ENCODE peak calls at places on chromosomes 7 and 10, in five cellular contexts. N is stomach, X is mammary epithelial cell, E is brain microvascular endothelial cell, J is Peyer's patch. T is an unnamed sample.

GRCh38 chr10:46104071-46104585 is 58.1 kb upstream of the MSMB start:
- DNase-seq in J (no peak), N (no peak), X (no peak), E (no peak), T (no peak)

GRCh38 chr7:123624527-123625183 is 23.0 kb downstream of the ASB15 start:
- DNase-seq in X (peak; percentile 6), J (peak; percentile 62), N (peak; percentile 66), E (no peak), T (no peak)

GRCh38 chr7:1562611-1563051 is 6.6 kb upstream of the TMEM184A start:
- DNase-seq in J (no peak), N (no peak), E (no peak), X (no peak), T (no peak)

GRCh38 chr10:112536663-112537062 is 89.6 kb downstream of the VTI1A start:
- DNase-seq in X (no peak), E (no peak), N (no peak), J (no peak), T (no peak)

GRCh38 chr7:18995811-18996400 is 121.5 kb downstream of the TWIST1 start:
- DNase-seq in N (no peak), J (no peak), X (no peak), E (no peak), T (no peak)

GRCh38 chr10:6146921-6147320 is 55.8 kb upstream of the PFKFB3 start:
- DNase-seq in N (no peak), E (no peak), J (no peak), X (no peak), T (no peak)

GRCh38 chr7:132240262-132240661 is 336.0 kb downstream of the PLXNA4 start:
- DNase-seq in N (no peak), E (no peak), X (no peak), J (no peak), T (no peak)

GRCh38 chr10:14578060-14578952 is 196.4 kb downstream of the FAM107B start:
- DNase-seq in E (peak; percentile 90), X (no peak), N (peak; percentile 56), J (no peak), T (no peak)

GRCh38 chr10:77348082-77348481 is 289.5 kb downstream of the KCNMA1 start:
- DNase-seq in X (no peak), E (no peak), J (no peak), N (no peak), T (no peak)

GRCh38 chr10:43775379-43775778 is 126.7 kb upstream of the ZNF32 start:
- DNase-seq in E (no peak), J (no peak), X (no peak), N (no peak), T (no peak)

GRCh38 chr7:117308891-117309290 is 14.0 kb downstream of the WNT2 start:
- DNase-seq in J (no peak), X (no peak), E (no peak), N (no peak), T (no peak)

GRCh38 chr10:42985436-42986316 is 91.2 kb upstream of the RET start:
- DNase-seq in E (no peak), X (no peak), N (peak; percentile 21), J (no peak), T (no peak)

GRCh38 chr7:146123715-146124114 is 7.1 kb downstream of the CNTNAP2 start:
- DNase-seq in E (no peak), J (no peak), X (no peak), N (no peak), T (no peak)

GRCh38 chr10:131109746-131110145 is 201.8 kb downstream of the TCERG1L start:
- DNase-seq in J (no peak), N (no peak), X (no peak), E (no peak), T (no peak)

GRCh38 chr10:5843814-5844705 is 30.8 kb upstream of the GDI2 start:
- DNase-seq in E (no peak), J (no peak), X (no peak), N (no peak), T (no peak)

GRCh38 chr10:103168436-103168835 is 24.6 kb downstream of the NT5C2 start:
- DNase-seq in N (no peak), X (peak; percentile 85), E (peak; percentile 54), J (no peak), T (no peak)

GRCh38 chr10:123685260-123685659 is 19.1 kb downstream of the GPR26 start:
- DNase-seq in X (no peak), J (no peak), E (no peak), N (no peak), T (no peak)

GRCh38 chr7:7317850-7318249 is 135.5 kb downstream of the C1GALT1 start:
- DNase-seq in N (no peak), X (no peak), J (no peak), E (no peak), T (no peak)

GRCh38 chr10:112984756-112985155 is 34.7 kb downstream of the TCF7L2 start:
- DNase-seq in N (no peak), E (no peak), J (no peak), X (no peak), T (no peak)

GRCh38 chr10:23362879-23363787 is 18.5 kb upstream of the C10orf67 start:
- DNase-seq in J (no peak), N (no peak), X (no peak), E (no peak), T (no peak)

GRCh38 chr10:24209946-24210491 is 1.1 kb downstream of the KIAA1217 start:
- DNase-seq in X (peak; percentile 91), E (peak; percentile 52), N (no peak), J (no peak), T (no peak)

GRCh38 chr7:24829787-24830186 is 72.5 kb upstream of the GSDME start:
- DNase-seq in N (no peak), J (no peak), E (peak; percentile 60), X (peak; percentile 89), T (no peak)

GRCh38 chr10:6204341-6205191 is 1.8 kb downstream of the PFKFB3 start:
- DNase-seq in X (peak; percentile 91), E (peak; percentile 65), J (no peak), N (peak; percentile 73), T (no peak)

GRCh38 chr7:110721395-110721794 is 369.5 kb upstream of the LRRN3 start:
- DNase-seq in J (no peak), N (no peak), E (no peak), X (no peak), T (no peak)

GRCh38 chr7:4268040-4268965 is 413.8 kb upstream of the FOXK1 start:
- DNase-seq in E (no peak), X (no peak), J (no peak), N (no peak), T (no peak)

GRCh38 chr10:37490266-37490665 is 364.9 kb downstream of the ANKRD30A start:
- DNase-seq in E (no peak), X (no peak), N (no peak), J (no peak), T (no peak)

GRCh38 chr7:23105086-23105643 is 420 bp upstream of the KLHL7 start:
- DNase-seq in N (no peak), X (no peak), J (no peak), E (no peak), T (no peak)
- H3K4me3 ChIP-seq in N (peak overlapping the region; percentile 94), X (peak overlapping the region; percentile 99), J (peak overlapping the region; percentile 72), E (peak overlapping the region; percentile 89), T (peak overlapping the region; percentile 88)

DNA sequence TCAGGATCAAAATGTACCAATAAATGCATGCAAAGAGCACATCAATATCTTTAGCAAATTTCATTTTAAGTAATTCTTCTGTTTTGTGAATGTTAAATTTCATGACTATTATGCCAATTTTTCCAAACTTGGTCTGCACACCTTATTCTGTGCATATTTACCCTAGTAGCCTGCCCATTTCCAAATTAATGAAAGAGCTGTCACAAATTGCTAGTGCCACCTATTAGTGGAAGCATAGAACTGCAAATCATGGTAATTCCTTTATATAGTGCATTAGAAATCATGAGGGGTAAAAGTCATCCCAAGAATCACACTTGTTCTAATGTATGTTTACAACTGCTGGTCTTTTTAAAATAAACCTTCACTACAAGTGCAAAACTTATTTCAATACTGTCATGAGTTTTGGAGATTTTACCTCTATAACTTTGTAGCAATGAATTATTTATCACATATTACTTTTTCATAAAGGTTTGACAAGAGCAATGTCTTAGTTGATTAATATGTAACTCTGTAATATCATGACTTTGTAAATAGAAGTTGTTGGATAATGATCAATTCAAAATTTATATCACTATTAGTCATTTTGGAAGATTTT is 5.7 kb downstream of the SEMA3A start:
- DNase-seq in E (no peak), X (no peak), J (no peak), N (no peak), T (no peak)
- TF ChIP-seq CTCF in E (peak; percentile 49), X (peak; percentile 46), J (peak; percentile 15), N (no peak), T (peak; percentile 44)

GRCh38 chr10:18334116-18334867 is 194.1 kb downstream of the CACNB2 start:
- DNase-seq in E (no peak), X (no peak), J (no peak), N (no peak), T (no peak)
- H3K4me3 ChIP-seq in E (no peak overlapping the region), X (no peak overlapping the region), J (no peak overlapping the region), N (no peak overlapping the region), T (no peak overlapping the region)

GRCh38 chr7:79502151-79502550 is 48.7 kb upstream of the MAGI2 start:
- DNase-seq in J (no peak), N (no peak), X (no peak), E (no peak), T (no peak)
- TF ChIP-seq CTCF in J (peak; percentile 48), N (no peak), X (peak; percentile 59), E (peak; percentile 19), T (peak; percentile 13)

DNA sequence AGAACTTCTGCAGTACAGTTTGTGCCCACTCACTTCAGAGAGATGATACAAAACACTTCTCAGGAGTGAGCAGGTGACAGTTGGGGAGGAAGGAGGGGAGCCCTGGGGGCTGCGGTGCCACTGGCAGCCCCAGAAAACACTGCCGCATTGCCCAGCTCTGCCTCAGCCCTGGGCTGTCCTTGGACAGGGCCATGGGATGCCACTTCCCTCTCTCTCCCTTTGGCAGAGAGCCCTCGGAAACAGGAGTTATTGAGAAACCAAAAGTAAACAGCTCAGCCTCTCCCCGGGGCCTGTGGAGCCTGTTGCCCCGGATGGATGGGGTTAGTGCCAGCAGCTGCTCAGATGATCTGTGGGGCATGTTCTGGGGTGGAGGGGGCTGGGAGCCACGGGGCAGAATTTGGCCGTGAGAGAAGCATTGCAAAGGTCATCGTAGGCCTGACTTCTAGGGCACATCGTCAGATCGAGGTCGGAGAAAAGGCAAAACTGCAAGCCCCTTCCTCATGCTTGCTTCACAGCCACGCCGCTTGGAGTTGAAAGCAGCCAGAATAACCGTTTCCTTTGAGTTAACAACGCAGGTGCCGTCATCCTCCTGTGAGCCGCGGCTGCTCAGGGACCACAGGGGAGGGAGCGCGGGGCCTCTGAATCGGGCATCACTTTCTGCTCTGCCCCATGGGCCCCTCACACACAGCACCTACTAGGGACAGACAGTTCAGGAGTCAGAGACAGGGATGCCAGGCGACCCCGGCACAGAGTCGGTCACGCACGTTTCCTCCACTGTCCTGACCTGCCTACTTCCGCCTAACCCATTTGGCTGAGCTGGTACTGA is 256.4 kb downstream of the CAMK1D start:
- DNase-seq in X (peak; percentile 32), N (peak; percentile 80), J (peak; percentile 78), E (peak; percentile 34), T (no peak)
- H3K4me3 ChIP-seq in X (no peak overlapping the region), N (peak overlapping the region; percentile 39), J (peak overlapping the region; percentile 37), E (no peak overlapping the region), T (no peak overlapping the region)

DNA sequence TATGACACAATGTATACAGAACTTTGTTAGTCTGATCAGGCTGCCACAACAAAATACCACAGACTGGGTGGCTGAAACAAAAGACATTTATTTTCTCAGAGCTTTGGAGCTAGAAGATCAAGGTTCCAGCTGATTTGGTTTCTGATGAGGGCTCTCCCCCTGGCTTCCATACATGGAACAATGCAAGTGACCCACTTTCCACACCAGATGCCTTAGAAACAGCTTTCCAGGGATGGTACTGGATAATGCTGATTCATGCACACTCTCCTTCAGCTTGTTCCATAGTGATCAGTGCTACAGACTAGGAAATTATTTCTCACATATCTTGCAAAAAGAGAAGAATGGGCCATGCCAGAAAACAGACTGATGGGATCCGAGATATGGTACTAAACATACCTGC is 1274.9 kb upstream of the SORCS1 start:
- DNase-seq in N (no peak), J (no peak), X (no peak), E (no peak), T (no peak)
- TF ChIP-seq CTCF in N (no peak), J (no peak), X (no peak), E (peak; percentile 24), T (no peak)

T was measured in AG09309.